ENCODE peak calls at places on chromosomes 6 and 20, in eight cellular contexts. H is bronchial epithelial cell, V is IMR-90, C is pancreas, T is heart right ventricle, I is psoas muscle, L is cardiac muscle cell, U is brain microvascular endothelial cell. F is an unnamed sample. For H3K27me3, the result is how much of the 10 kb centered on the place peaks cover.

GRCh38 chr20:4507288-4507719 is 214.4 kb upstream of the PRND start:
- DNase-seq in U (peak), L (no peak), H (peak), T (no peak), I (no peak), V (peak), C (no peak), F (no peak)

GRCh38 chr6:125421853-125422252 is 120.1 kb upstream of the HDDC2 start:
- DNase-seq in I (peak), L (peak), C (peak), H (peak), U (peak), V (no peak), T (peak), F (peak)

GRCh38 chr20:59518881-59519706 is 85.2 kb upstream of the PHACTR3 start:
- DNase-seq in H (peak), I (no peak), C (no peak), L (peak), T (no peak), V (peak), U (peak), F (no peak)

GRCh38 chr6:10347561-10348327 is 67.1 kb downstream of the TFAP2A start:
- DNase-seq in L (no peak), H (peak), T (no peak), I (no peak), V (peak), U (peak), C (no peak), F (no peak)

GRCh38 chr6:138722425-138723371 is 50.9 kb upstream of the CCDC28A start:
- DNase-seq in H (peak), I (no peak), V (peak), U (peak), L (no peak), C (no peak), T (no peak), F (no peak)

GRCh38 chr6:120230008-120230407 is 880.4 kb upstream of the MAN1A1 start:
- DNase-seq in I (no peak), C (no peak), U (no peak), T (no peak), H (peak), V (no peak), L (no peak), F (no peak)

GRCh38 chr6:27250277-27250954 is 2.9 kb downstream of the PRSS16 start:
- DNase-seq in T (no peak), I (no peak), L (no peak), U (no peak), C (no peak), V (no peak), H (no peak), F (peak)

GRCh38 chr6:149694926-149695325 is 23.0 kb downstream of the LATS1 start:
- DNase-seq in V (no peak), I (no peak), L (no peak), T (no peak), U (no peak), C (no peak), H (no peak), F (no peak)

GRCh38 chr6:14217728-14218637 is 100.4 kb downstream of the CD83 start:
- DNase-seq in U (no peak), L (no peak), C (no peak), T (no peak), V (peak), H (no peak), I (no peak), F (no peak)

GRCh38 chr6:119676971-119677370 is 327.4 kb upstream of the MAN1A1 start:
- DNase-seq in L (no peak), U (no peak), C (no peak), V (peak), H (no peak), T (no peak), I (no peak), F (no peak)

GRCh38 chr6:118725944-118726343 is 74.6 kb upstream of the CEP85L start:
- DNase-seq in U (no peak), C (no peak), V (no peak), L (no peak), T (no peak), H (peak), I (no peak), F (no peak)

GRCh38 chr6:53412751-53413150 is 64.0 kb upstream of the ELOVL5 start:
- DNase-seq in V (no peak), H (no peak), L (no peak), I (no peak), U (no peak), C (no peak), T (no peak), F (no peak)

GRCh38 chr6:6825986-6826901 is 237.7 kb downstream of the LY86 start:
- DNase-seq in T (peak), C (no peak), I (peak), V (no peak), H (peak), L (no peak), U (no peak), F (peak)

GRCh38 chr6:21396313-21396712 is 197.2 kb upstream of the SOX4 start:
- DNase-seq in L (no peak), T (no peak), C (no peak), I (no peak), V (peak), H (peak), U (peak), F (no peak)

GRCh38 chr20:18056174-18057105 is 1.3 kb downstream of the OVOL2 start:
- DNase-seq in C (peak), T (no peak), U (no peak), L (peak), V (no peak), H (no peak), I (no peak), F (peak)

GRCh38 chr20:38157635-38158495 is 7.2 kb downstream of the TGM2 start:
- DNase-seq in C (no peak), I (no peak), H (no peak), V (peak), U (no peak), L (no peak), T (no peak), F (no peak)

GRCh38 chr6:53154794-53155193 is 6.2 kb upstream of the GCM1 start:
- DNase-seq in I (no peak), C (no peak), H (no peak), L (no peak), T (no peak), V (no peak), U (no peak), F (no peak)

GRCh38 chr6:165181951-165182414 is 127.4 kb downstream of the C6orf118 start:
- DNase-seq in L (no peak), C (no peak), I (no peak), T (no peak), H (peak), U (peak), V (no peak), F (no peak)

GRCh38 chr6:145206247-145206907 is 528.9 kb downstream of the EPM2A start:
- DNase-seq in U (peak), I (no peak), C (no peak), T (no peak), V (peak), L (no peak), H (no peak), F (no peak)

GRCh38 chr20:13216533-13216932 is 4.5 kb upstream of the ISM1 start:
- DNase-seq in H (no peak), L (no peak), I (no peak), U (no peak), C (no peak), T (no peak), V (no peak), F (no peak)

GRCh38 chr6:9138856-9139426 is 703.6 kb upstream of the SLC35B3 start:
- DNase-seq in V (peak), C (no peak), L (no peak), U (no peak), I (no peak), T (no peak), H (no peak), F (no peak)

GRCh38 chr6:104606361-104606760 is 253.4 kb downstream of the HACE1 start:
- DNase-seq in I (no peak), C (no peak), V (no peak), H (no peak), L (no peak), U (no peak), T (no peak), F (no peak)

GRCh38 chr6:31730631-31731086 is 1.6 kb upstream of the DDAH2 start:
- DNase-seq in T (no peak), C (no peak), I (no peak), V (no peak), L (no peak), H (no peak), U (no peak), F (no peak)
- H3K27me3 ChIP-seq in T (under half), C (under half), I (under half), V (under half), L (under half), H (under half), U (under half), F (under half)

DNA sequence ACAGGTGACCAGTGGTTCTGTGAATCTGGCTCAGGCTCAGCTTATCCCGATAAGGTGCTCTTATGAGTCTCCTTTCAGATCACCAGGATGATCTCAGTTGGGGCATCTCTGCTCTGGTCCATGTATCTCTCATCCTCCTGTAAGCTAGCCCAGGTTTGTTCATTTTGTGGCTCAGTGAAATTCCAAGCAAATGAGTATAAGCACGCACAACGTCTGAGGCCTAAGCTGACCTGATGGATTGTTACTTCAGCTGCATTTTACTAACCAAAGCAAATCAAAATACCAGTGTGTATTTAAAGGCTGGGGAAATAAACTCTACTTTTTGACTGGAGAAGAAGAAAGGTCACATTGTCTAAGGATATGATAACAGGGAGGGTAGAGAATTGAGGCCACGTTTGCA is 551.0 kb upstream of the BTBD3 start:
- DNase-seq in C (no peak), V (peak), U (peak), L (no peak), H (no peak), I (no peak), T (no peak), F (no peak)
- TF ChIP-seq CTCF in C (no peak), V (no peak), U (no peak), L (no peak), H (no peak), I (no peak), T (no peak), F (no peak)

GRCh38 chr6:35065870-35066269 is 75.3 kb downstream of the TCP11 start:
- DNase-seq in C (no peak), L (no peak), V (no peak), H (no peak), T (no peak), U (no peak), I (peak), F (no peak)

GRCh38 chr6:35065441-35065800 is 75.7 kb downstream of the TCP11 start:
- DNase-seq in C (no peak), T (no peak), H (no peak), V (no peak), I (peak), L (no peak), U (no peak), F (no peak)

GRCh38 chr6:35063701-35064507 is 77.2 kb downstream of the TCP11 start:
- DNase-seq in C (no peak), U (no peak), L (no peak), V (no peak), I (no peak), H (no peak), T (no peak), F (no peak)

GRCh38 chr6:35062676-35063574 is 78.2 kb downstream of the TCP11 start:
- DNase-seq in C (no peak), U (no peak), I (no peak), T (no peak), L (no peak), V (no peak), H (no peak), F (no peak)

DNA sequence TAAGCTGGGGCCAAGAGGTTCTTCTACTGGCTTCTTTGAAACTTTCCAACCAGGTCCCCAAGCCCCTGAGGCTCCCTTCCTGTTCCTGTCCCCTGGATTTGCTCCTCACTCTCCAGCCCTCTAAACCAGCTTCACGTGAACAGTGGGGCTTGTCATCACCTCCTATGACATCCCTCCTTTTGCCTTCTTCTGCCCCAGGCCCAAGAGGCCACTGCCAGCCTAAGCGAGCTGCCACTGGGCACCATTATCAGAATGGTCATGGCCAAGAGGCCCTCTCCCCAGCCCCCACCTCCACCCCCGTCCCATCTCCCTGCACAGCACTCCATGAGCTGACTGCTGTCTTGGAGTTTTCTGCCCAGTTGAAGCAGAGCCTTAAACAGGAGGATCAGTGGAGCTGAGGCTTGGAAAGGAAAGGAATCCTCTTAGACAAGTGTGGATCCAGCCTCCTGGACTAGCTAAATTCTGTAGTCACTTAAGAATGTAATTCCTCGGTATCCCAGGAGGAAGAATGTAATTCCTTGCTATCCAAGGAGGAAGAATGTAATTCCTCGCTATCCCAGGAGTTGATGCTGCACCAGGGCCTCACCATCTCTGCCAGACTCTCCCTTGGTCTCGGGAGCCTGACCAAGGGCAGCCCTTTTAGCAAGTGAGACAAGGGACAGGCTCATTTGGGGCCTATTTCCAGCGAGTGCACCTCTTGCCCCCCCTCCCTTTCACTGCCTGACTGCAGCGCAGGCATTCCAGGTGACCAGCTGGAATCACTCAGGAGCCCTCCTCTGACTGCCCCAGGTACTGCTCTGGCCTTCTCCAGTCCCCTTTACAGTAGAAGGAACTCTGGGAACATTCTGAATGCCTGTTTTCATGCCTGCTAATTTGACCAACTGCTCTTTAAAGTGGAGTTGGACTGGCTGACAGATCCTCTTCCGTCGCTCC is 76.4 kb downstream of the TCP11 start:
- DNase-seq in I (peak), H (no peak), U (no peak), V (no peak), L (peak), T (no peak), C (no peak), F (no peak)
- H3K4me3 ChIP-seq in I (no peak), H (no peak), U (no peak), V (no peak), L (no peak), T (no peak), C (no peak), F (no peak)

GRCh38 chr20:46789339-46789984 is 80.0 kb downstream of the SLC2A10 start:
- DNase-seq in I (no peak), L (no peak), H (no peak), T (no peak), C (no peak), V (no peak), U (no peak), F (no peak)
- H3K27me3 ChIP-seq in I (under half), L (under half), H (under half), T (under half), C (under half), V (under half), U (under half), F (half or more)